ENCODE peak calls at places on chromosomes 3 and 15, in five cellular contexts. C is cardiac muscle cell, W is SK-N-SH, Q is H1, F is A673. D is an unnamed sample.

GRCh38 chr15:74723754-74724334 is 1.5 kb downstream of the CYP1A1 start:
- DNase-seq in C (peak), W (peak), F (peak), Q (peak), D (peak)

GRCh38 chr15:40252141-40252437 is 13.2 kb downstream of the PAK6 start:
- DNase-seq in W (no peak), Q (peak), C (no peak), F (no peak), D (no peak)

GRCh38 chr3:126132751-126133511 is 47.5 kb downstream of the ALDH1L1 start:
- DNase-seq in F (no peak), W (peak), C (peak), Q (peak), D (peak)

GRCh38 chr3:51934991-51935885 is 6.5 kb downstream of the RRP9 start:
- DNase-seq in Q (no peak), F (no peak), W (no peak), C (no peak), D (no peak)

GRCh38 chr15:40340740-40341400 is at the start of gene CCDC9B:
- DNase-seq in W (peak), F (peak), C (peak), Q (peak), D (peak)

GRCh38 chr3:21326704-21327103 is 424.3 kb downstream of the ZNF385D start:
- DNase-seq in W (no peak), Q (no peak), C (no peak), F (peak), D (no peak)

GRCh38 chr3:172446198-172446597 is 2.1 kb downstream of the GHSR start:
- DNase-seq in Q (no peak), W (no peak), C (no peak), F (no peak), D (no peak)

GRCh38 chr15:75720297-75720696 is 7.6 kb upstream of the CSPG4 start:
- DNase-seq in C (no peak), Q (no peak), W (no peak), F (no peak), D (peak)

GRCh38 chr15:45376967-45377629 is 1.2 kb downstream of the GATM start:
- DNase-seq in F (no peak), C (no peak), W (no peak), Q (no peak), D (no peak)

GRCh38 chr15:78695849-78696248 is 54.8 kb upstream of the CHRNB4 start:
- DNase-seq in Q (no peak), C (no peak), W (no peak), F (no peak), D (no peak)
- TF ChIP-seq CTCF in Q (peak), C (no peak), W (no peak), F (no peak), D (no peak)

DNA sequence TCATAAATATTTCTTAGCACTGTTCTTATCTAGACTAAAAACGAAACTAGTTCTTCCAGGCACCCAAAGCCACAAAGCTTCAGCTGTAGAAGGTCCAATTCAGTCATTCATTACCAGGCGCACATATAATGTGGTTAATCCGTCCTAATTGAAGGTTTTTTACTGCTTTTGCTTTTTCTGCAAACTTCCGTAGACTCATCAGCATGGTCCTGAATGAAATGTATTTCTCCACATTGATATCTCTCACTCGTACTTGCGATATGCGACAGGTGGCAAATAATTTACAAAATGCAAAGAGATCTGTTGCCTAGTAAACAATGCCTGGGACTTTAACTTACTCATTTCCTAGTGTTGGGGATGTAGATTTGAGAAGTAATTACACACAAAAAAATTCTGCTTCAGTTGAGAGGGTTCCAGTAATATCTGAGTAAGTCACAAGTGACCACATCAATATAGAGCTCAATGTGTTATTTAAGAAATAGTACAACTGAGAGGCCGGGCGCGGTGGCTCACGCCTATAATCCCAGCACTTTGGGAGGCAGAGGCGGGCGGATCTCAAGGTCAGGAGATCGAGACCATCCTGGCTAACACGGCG is 75.0 kb upstream of the MBNL1 start:
- DNase-seq in W (no peak), Q (no peak), F (no peak), C (no peak), D (no peak)
- H3K4me3 ChIP-seq in W (no peak), Q (no peak), F (no peak), C (no peak), D (no peak)

GRCh38 chr3:23648326-23648964 is 157.3 kb upstream of the UBE2E1 start:
- DNase-seq in W (peak), Q (no peak), C (no peak), F (no peak), D (no peak)
- TF ChIP-seq CTCF in W (peak), Q (no peak), C (peak), F (no peak), D (peak)

GRCh38 chr15:59111267-59111666 is 6.3 kb downstream of the CCNB2 start:
- DNase-seq in C (no peak), W (no peak), F (no peak), Q (peak), D (no peak)

GRCh38 chr15:59104602-59104911 is 389 bp upstream of the CCNB2 start:
- DNase-seq in C (no peak), Q (no peak), F (no peak), W (no peak), D (no peak)

GRCh38 chr15:59104912-59105732 is at the start of gene CCNB2:
- DNase-seq in Q (peak), W (peak), F (peak), C (peak), D (peak)

GRCh38 chr15:59105839-59106238 is 893 bp downstream of the CCNB2 start:
- DNase-seq in W (peak), C (no peak), Q (no peak), F (peak), D (peak)
- H3K4me3 ChIP-seq in W (peak), C (peak), Q (peak), F (peak), D (peak)

GRCh38 chr3:195178124-195178910 is 92.6 kb downstream of the XXYLT1 start:
- DNase-seq in F (peak), W (peak), Q (no peak), C (no peak), D (no peak)
- TF ChIP-seq CTCF in F (no peak), W (no peak), Q (no peak), C (no peak), D (no peak)

D was measured in epithelial cell of esophagus.